ENCODE peak calls at places on chromosomes 13 and 19, in four cellular contexts. One of them, this sample, is unnamed.

GRCh38 chr13:37340911-37341670 is 235.6 kb upstream of the CSNK1A1L start:
- DNase-seq in lower leg skin: no peak
- DNase-seq in IMR-90: no peak
- DNase-seq in activated naive CD4-positive, alpha-beta T cell: no peak
- DNase-seq in this sample: no peak

GRCh38 chr13:79648191-79648590 is 167.2 kb downstream of the NDFIP2 start:
- DNase-seq in lower leg skin: no peak
- DNase-seq in IMR-90: no peak
- DNase-seq in activated naive CD4-positive, alpha-beta T cell: no peak
- DNase-seq in this sample: no peak

GRCh38 chr19:3725640-3726310 is 17.6 kb downstream of the TJP3 start:
- DNase-seq in lower leg skin: no peak
- DNase-seq in IMR-90: no peak
- DNase-seq in activated naive CD4-positive, alpha-beta T cell: no peak
- DNase-seq in this sample: no peak

GRCh38 chr19:21321134-21321533 is 8.1 kb downstream of the ZNF708 start:
- DNase-seq in lower leg skin: no peak
- DNase-seq in IMR-90: no peak
- DNase-seq in activated naive CD4-positive, alpha-beta T cell: no peak
- DNase-seq in this sample: no peak

GRCh38 chr13:67829641-67830040 is 599.5 kb upstream of the PCDH9 start:
- DNase-seq in lower leg skin: no peak
- DNase-seq in IMR-90: no peak
- DNase-seq in activated naive CD4-positive, alpha-beta T cell: no peak
- DNase-seq in this sample: no peak

GRCh38 chr13:45943965-45944364 is 92.4 kb upstream of the SIAH3 start:
- DNase-seq in lower leg skin: no peak
- DNase-seq in IMR-90: peak
- DNase-seq in activated naive CD4-positive, alpha-beta T cell: no peak
- DNase-seq in this sample: no peak

GRCh38 chr13:30234763-30235162 is 72.6 kb downstream of the KATNAL1 start:
- DNase-seq in lower leg skin: no peak
- DNase-seq in IMR-90: no peak
- DNase-seq in activated naive CD4-positive, alpha-beta T cell: no peak
- DNase-seq in this sample: peak

GRCh38 chr13:113836917-113837553 is 26.8 kb downstream of the GAS6 start:
- DNase-seq in lower leg skin: no peak
- DNase-seq in IMR-90: peak
- DNase-seq in activated naive CD4-positive, alpha-beta T cell: no peak
- DNase-seq in this sample: peak

GRCh38 chr13:24627864-24628418 is 52.3 kb upstream of the ATP12A start:
- DNase-seq in lower leg skin: no peak
- DNase-seq in IMR-90: no peak
- DNase-seq in activated naive CD4-positive, alpha-beta T cell: no peak
- DNase-seq in this sample: no peak

This sample was measured in endothelial cell of umbilical vein.